ENCODE peak calls at places on chromosomes 16 and 17, in five cellular contexts. R, D, E, X and Q are unnamed samples.

GRCh38 chr17:9298776-9299295 is 276.8 kb downstream of the STX8 start:
- DNase-seq in R (no peak), E (no peak), X (no peak), D (no peak), Q (no peak)

GRCh38 chr17:43576563-43577229 is 30.6 kb upstream of the ETV4 start:
- DNase-seq in R (no peak), D (peak), E (peak), X (peak), Q (peak)

GRCh38 chr16:53773150-53773846 is 69.3 kb downstream of the FTO start:
- DNase-seq in X (peak), D (no peak), R (no peak), E (no peak), Q (peak)

GRCh38 chr16:52469775-52470174 is 77.2 kb downstream of the TOX3 start:
- DNase-seq in X (no peak), E (no peak), D (no peak), R (no peak), Q (no peak)

GRCh38 chr17:60902399-60902798 is 224.7 kb downstream of the BCAS3 start:
- DNase-seq in R (no peak), D (no peak), X (no peak), E (no peak), Q (peak)

GRCh38 chr17:82241926-82242697 is 13.3 kb downstream of the SLC16A3 start:
- DNase-seq in E (peak), X (no peak), D (peak), R (no peak), Q (peak)

GRCh38 chr17:2695243-2695960 is 16.2 kb downstream of the CLUH start:
- DNase-seq in D (no peak), R (no peak), E (no peak), X (no peak), Q (no peak)

GRCh38 chr16:70697601-70698170 is 11.8 kb upstream of the MTSS2 start:
- DNase-seq in D (no peak), E (no peak), X (no peak), R (no peak), Q (no peak)

GRCh38 chr17:19979917-19980770 is 2.5 kb upstream of the AKAP10 start:
- DNase-seq in E (no peak), D (peak), R (no peak), X (no peak), Q (no peak)

GRCh38 chr16:84143784-84144199 is 1.2 kb downstream of the HSDL1 start:
- DNase-seq in R (no peak), X (no peak), E (no peak), D (no peak), Q (peak)

GRCh38 chr17:13362341-13363122 is 239.2 kb downstream of the HS3ST3A1 start:
- DNase-seq in E (no peak), R (peak), X (no peak), D (no peak), Q (peak)

GRCh38 chr16:49505556-49505955 is 132.0 kb downstream of the C16orf78 start:
- DNase-seq in D (no peak), X (no peak), R (no peak), E (no peak), Q (no peak)

GRCh38 chr17:40980594-40980993 is 3.5 kb downstream of the KRT40 start:
- DNase-seq in D (no peak), E (no peak), R (no peak), X (no peak), Q (peak)

GRCh38 chr17:44216173-44216572 is 3.3 kb downstream of the UBTF start:
- DNase-seq in X (no peak), R (no peak), D (no peak), E (no peak), Q (no peak)

GRCh38 chr16:51553314-51553713 is 402.2 kb upstream of the SALL1 start:
- DNase-seq in R (no peak), D (no peak), E (no peak), X (no peak), Q (no peak)

GRCh38 chr16:30527635-30528178 is 1.3 kb upstream of the ZNF768 start:
- DNase-seq in D (no peak), X (no peak), E (no peak), R (no peak), Q (no peak)

GRCh38 chr16:31052131-31052530 is 18.8 kb downstream of the STX4 start:
- DNase-seq in E (no peak), D (no peak), X (peak), R (peak), Q (peak)

GRCh38 chr17:16013943-16014407 is 14.4 kb downstream of the TTC19 start:
- DNase-seq in E (no peak), D (no peak), X (peak), R (peak), Q (peak)

GRCh38 chr16:80708823-80709222 is 95.6 kb downstream of the CDYL2 start:
- DNase-seq in X (no peak), D (no peak), R (no peak), E (no peak), Q (no peak)

GRCh38 chr16:85667841-85668413 is 20.8 kb downstream of the GINS2 start:
- DNase-seq in E (no peak), X (no peak), R (no peak), D (no peak), Q (no peak)

GRCh38 chr16:30490210-30490609 is 17.7 kb downstream of the ITGAL start:
- DNase-seq in E (no peak), X (no peak), R (no peak), D (no peak), Q (no peak)

GRCh38 chr16:56539667-56540066 is 19.8 kb upstream of the BBS2 start:
- DNase-seq in E (no peak), R (no peak), X (no peak), D (no peak), Q (no peak)

GRCh38 chr17:57294629-57295501 is 38.5 kb downstream of the MSI2 start:
- DNase-seq in X (no peak), D (peak), E (no peak), R (no peak), Q (no peak)

GRCh38 chr16:10325783-10326543 is 59.9 kb upstream of the ATF7IP2 start:
- DNase-seq in X (no peak), R (no peak), E (no peak), D (no peak), Q (no peak)

GRCh38 chr16:8572919-8573724 is 17.2 kb downstream of the TMEM114 start:
- DNase-seq in X (no peak), D (no peak), E (no peak), R (no peak), Q (peak)

GRCh38 chr17:48429638-48430586 is at the start of gene SKAP1:
- DNase-seq in E (peak), X (no peak), R (no peak), D (no peak), Q (no peak)

GRCh38 chr17:76237859-76238313 is 2.4 kb downstream of the RNF157 start:
- DNase-seq in D (no peak), X (no peak), E (no peak), R (no peak), Q (no peak)

GRCh38 chr17:28118362-28118761 is 75.9 kb downstream of the NLK start:
- DNase-seq in E (no peak), D (no peak), X (no peak), R (no peak), Q (no peak)

GRCh38 chr16:4693956-4694663 is 748 bp downstream of the NUDT16L1 start:
- DNase-seq in D (peak), E (peak), R (peak), X (peak), Q (peak)
- TF ChIP-seq CTCF in D (no peak), E (no peak), R (no peak), X (no peak), Q (no peak)

GRCh38 chr17:33056392-33057146 is 64.9 kb downstream of the SPACA3 start:
- DNase-seq in R (no peak), D (no peak), E (no peak), X (no peak), Q (no peak)

GRCh38 chr17:33052856-33053255 is 61.2 kb downstream of the SPACA3 start:
- DNase-seq in D (no peak), R (no peak), X (no peak), E (no peak), Q (no peak)

GRCh38 chr17:33055171-33055611 is 63.5 kb downstream of the SPACA3 start:
- DNase-seq in E (no peak), R (no peak), X (no peak), D (no peak), Q (peak)

GRCh38 chr17:33055746-33056145 is 64.1 kb downstream of the SPACA3 start:
- DNase-seq in R (no peak), D (no peak), X (no peak), E (no peak), Q (peak)

GRCh38 chr17:33053641-33054040 is 62.0 kb downstream of the SPACA3 start:
- DNase-seq in D (no peak), R (no peak), X (no peak), E (no peak), Q (no peak)
- H3K4me3 ChIP-seq in D (no peak), R (no peak), X (no peak), E (no peak), Q (no peak)

DNA sequence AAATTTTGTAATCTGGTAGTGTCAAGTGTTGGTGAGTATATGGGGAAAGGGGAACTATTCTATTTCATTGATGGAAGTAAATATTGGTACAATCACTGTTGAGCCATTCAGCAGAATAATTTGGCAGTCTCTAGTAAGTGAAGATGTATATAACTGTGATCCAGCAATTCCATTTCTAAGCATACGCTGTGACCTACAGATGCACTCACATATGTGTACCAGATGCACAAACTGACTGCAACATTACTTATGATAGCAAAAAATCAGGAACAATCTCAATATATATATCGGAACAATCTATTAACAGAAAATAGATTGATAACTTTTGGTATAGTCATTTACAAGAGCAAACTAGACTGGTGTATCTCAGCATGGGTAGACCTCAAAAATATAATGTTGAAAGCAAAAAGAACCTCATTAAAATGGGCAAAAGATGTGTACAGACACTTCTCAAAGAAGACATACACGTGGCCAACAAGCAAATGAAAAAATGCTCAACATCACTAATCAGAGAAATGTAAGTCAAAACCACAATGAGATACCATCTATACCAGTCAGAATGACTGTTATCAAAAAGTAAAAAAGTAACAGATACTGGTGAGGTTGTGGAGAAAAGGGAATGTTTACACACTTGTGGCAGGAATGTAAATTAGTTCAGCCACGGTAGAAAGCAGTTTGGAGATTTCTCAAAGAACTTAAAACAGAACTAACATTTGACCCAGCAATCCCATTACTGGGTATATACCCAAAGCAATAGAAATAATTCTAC is 20.8 kb downstream of the ADAP2 start:
- DNase-seq in R (no peak), E (no peak), X (no peak), D (no peak), Q (no peak)
- TF ChIP-seq CTCF in R (no peak), E (no peak), X (peak), D (no peak), Q (no peak)

GRCh38 chr17:79707931-79708891 is 22.5 kb upstream of the ENPP7 start:
- DNase-seq in X (no peak), D (no peak), R (peak), E (no peak), Q (peak)
- H3K4me3 ChIP-seq in X (peak), D (peak), R (no peak), E (no peak), Q (no peak)

GRCh38 chr17:49515196-49515770 is 20.2 kb downstream of the NGFR start:
- DNase-seq in D (peak), E (peak), R (peak), X (peak), Q (peak)
- TF ChIP-seq CTCF in D (peak), E (no peak), R (peak), X (peak), Q (peak)

GRCh38 chr17:29571486-29571882 is 3.0 kb downstream of the TP53I13 start:
- DNase-seq in D (no peak), E (no peak), R (no peak), X (no peak), Q (no peak)

GRCh38 chr17:29573871-29574731 is 5.6 kb downstream of the TP53I13 start:
- DNase-seq in D (peak), E (no peak), R (no peak), X (no peak), Q (no peak)

GRCh38 chr17:29573558-29573870 is 5.0 kb downstream of the TP53I13 start:
- DNase-seq in D (peak), X (no peak), E (no peak), R (no peak), Q (no peak)

GRCh38 chr17:29571883-29572681 is 3.6 kb downstream of the TP53I13 start:
- DNase-seq in D (peak), E (no peak), X (no peak), R (no peak), Q (no peak)

DNA sequence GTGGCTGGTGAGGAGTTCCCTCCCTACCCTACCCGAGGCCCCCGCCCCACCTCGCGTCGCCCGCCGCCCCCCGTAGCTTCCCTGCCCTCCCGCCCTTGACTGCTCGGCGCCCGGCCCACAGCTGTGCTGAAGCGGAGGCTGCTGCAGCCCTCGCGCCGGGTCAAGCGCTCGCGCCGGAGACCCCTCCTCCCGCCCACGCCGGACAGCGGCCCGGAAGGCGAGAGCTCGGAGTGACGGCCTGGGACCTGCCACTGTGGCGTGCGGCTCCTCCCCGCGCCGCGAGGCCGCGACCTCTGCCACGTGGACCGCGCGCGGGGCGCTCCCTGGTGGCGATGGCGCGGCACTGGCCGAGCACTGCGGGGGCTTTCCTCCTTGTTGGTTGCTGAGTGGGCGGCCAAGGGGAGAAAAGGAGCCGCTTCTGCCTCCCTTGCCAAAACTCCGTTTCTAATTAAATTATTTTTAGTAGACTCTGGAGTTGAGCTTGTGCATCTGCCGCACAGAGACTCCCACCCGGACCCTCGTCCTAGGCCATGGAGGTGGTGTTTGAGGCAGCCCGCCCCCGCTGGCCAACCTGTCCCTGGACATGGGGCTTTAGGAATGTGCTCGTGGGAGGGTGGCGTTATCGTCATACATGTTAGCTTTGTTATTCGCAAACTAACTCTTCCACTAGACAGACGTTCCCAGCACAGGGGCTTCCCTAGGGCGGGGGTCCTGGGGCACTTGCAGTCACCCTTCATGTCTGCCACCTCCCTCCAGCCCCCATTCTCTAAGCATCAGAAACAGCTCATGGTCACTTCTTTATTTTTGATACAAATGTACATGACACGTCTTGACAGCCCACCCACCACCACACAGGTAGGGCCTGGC is 4.4 kb downstream of the TP53I13 start:
- DNase-seq in R (no peak), D (peak), X (no peak), E (no peak), Q (peak)
- H3K4me3 ChIP-seq in R (no peak), D (peak), X (peak), E (no peak), Q (no peak)

DNA sequence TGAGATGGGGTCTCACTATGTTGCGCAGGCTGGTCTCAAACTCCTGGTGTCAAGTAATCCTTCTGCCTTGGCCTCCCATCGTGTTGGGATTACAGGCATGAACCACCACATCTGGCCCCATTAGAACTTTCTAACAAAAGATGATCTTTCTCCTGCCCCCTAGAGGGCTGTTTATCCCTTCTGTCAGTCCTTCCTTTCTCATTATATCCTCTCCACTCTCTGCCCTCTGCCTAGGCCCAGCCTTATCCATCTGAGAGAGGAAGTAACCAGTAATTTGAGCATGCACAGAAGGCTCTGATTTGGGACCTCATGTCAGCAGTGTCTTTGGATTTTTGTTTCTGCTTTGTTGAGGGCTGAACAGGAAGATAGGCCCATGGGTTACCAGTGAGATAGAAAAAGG is 4.4 kb upstream of the DHX40 start:
- DNase-seq in D (no peak), X (no peak), E (no peak), R (no peak), Q (peak)
- TF ChIP-seq CTCF in D (peak), X (peak), E (peak), R (peak), Q (peak)

DNA sequence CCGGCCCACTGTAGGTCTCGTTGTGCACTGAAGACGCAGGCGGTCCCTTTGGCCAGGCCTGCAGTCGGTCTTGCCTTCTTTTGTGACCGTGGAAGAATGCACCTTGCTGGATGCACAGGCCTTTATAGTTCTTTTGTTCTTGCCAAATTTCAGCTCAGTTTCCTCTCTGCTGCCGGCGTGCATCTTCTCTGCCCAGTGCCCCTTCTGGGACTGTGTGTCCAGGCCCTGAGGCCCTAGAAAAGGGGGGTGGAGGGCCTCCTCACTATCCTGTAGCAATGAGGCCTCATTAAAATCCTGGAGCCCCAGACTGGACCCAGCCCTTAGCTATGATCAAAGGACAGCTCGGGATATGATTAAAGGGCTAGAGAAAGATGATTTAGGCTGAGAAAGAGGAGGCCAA is 229.8 kb downstream of the SEC14L1 start:
- DNase-seq in D (no peak), R (no peak), E (no peak), X (no peak), Q (no peak)
- H3K4me3 ChIP-seq in D (no peak), R (no peak), E (no peak), X (no peak), Q (no peak)

GRCh38 chr17:55416000-55416399 is 5.6 kb downstream of the MMD start:
- DNase-seq in E (no peak), D (no peak), X (no peak), R (no peak), Q (no peak)
- TF ChIP-seq CTCF in E (no peak), D (peak), X (no peak), R (no peak), Q (no peak)

GRCh38 chr17:37067555-37068111 is 118.9 kb downstream of the AATF start:
- DNase-seq in E (no peak), X (peak), R (peak), D (peak), Q (peak)

GRCh38 chr17:37066322-37066905 is 117.7 kb downstream of the AATF start:
- DNase-seq in D (no peak), X (no peak), E (no peak), R (no peak), Q (no peak)

GRCh38 chr17:37069087-37069486 is 120.3 kb downstream of the AATF start:
- DNase-seq in R (no peak), D (no peak), E (no peak), X (no peak), Q (no peak)

GRCh38 chr17:37065486-37066321 is 117.0 kb downstream of the AATF start:
- DNase-seq in E (no peak), X (no peak), D (no peak), R (no peak), Q (no peak)

DNA sequence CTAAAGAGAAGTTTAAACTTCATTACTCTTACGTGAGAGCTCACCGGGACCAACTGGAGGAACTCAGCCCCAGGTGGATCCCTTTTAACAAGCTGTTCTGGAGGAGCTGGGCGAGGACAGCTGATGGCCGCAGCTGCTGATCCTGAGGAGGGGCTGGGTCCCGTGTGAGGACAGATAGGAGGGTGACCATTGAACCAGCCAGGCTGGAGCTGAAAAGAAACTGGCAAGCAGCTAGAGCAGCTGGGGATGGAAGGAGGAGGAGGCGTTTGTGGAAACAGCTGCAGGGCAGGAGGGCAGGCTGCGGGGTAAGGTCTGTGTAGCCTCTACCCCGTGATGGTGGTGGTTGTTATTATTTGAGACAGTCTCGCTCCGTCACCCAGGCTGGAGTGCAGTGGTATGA is 119.5 kb downstream of the AATF start:
- DNase-seq in X (peak), D (no peak), R (no peak), E (no peak), Q (no peak)
- H3K4me3 ChIP-seq in X (peak), D (no peak), R (no peak), E (no peak), Q (no peak)